ENCODE peak calls at places on chromosomes 7 and 10, in four cellular contexts. N, D, F and T are unnamed samples.

GRCh38 chr10:70617798-70618568 is 15.4 kb upstream of the PRF1 start:
- DNase-seq in N (no peak), D (no peak), F (no peak), T (no peak)

GRCh38 chr7:8379264-8379663 is 54.1 kb upstream of the NXPH1 start:
- DNase-seq in F (no peak), D (no peak), N (no peak), T (no peak)

GRCh38 chr10:99788598-99789259 is 6.3 kb downstream of the ABCC2 start:
- DNase-seq in D (no peak), F (no peak), N (no peak), T (no peak)

GRCh38 chr7:50531928-50532327 is 33.3 kb downstream of the DDC start:
- DNase-seq in N (no peak), D (no peak), F (no peak), T (no peak)

GRCh38 chr7:22361795-22362194 is 4.8 kb upstream of the RAPGEF5 start:
- DNase-seq in N (no peak), F (no peak), D (no peak), T (no peak)

GRCh38 chr10:129161184-129161583 is 305.9 kb upstream of the MGMT start:
- DNase-seq in D (no peak), F (no peak), N (no peak), T (peak)

GRCh38 chr7:77989981-77990566 is 191.5 kb downstream of the PHTF2 start:
- DNase-seq in N (no peak), F (peak), D (no peak), T (peak)

GRCh38 chr7:142567676-142568075 is 181.6 kb upstream of the PRSS1 start:
- DNase-seq in D (no peak), N (no peak), F (no peak), T (peak)

GRCh38 chr10:114626841-114627240 is 31.2 kb downstream of the ABLIM1 start:
- DNase-seq in N (no peak), F (no peak), D (no peak), T (no peak)

GRCh38 chr7:163298-163695 is 29.1 kb upstream of the FAM20C start:
- DNase-seq in F (no peak), N (no peak), D (no peak), T (no peak)

GRCh38 chr7:7870590-7870989 is 98.0 kb upstream of the GLCCI1 start:
- DNase-seq in N (no peak), F (no peak), D (no peak), T (no peak)

GRCh38 chr7:130332259-130333053 is 12.2 kb upstream of the CPA5 start:
- DNase-seq in D (no peak), N (no peak), F (no peak), T (no peak)

GRCh38 chr10:84522612-84523462 is 194.4 kb downstream of the CCSER2 start:
- DNase-seq in N (no peak), F (no peak), D (no peak), T (peak)

GRCh38 chr7:91383186-91383585 is 119.0 kb downstream of the FZD1 start:
- DNase-seq in F (no peak), D (no peak), N (no peak), T (no peak)

GRCh38 chr7:151063212-151063561 is 3.8 kb downstream of the SLC4A2 start:
- DNase-seq in F (no peak), N (peak), D (no peak), T (peak)

GRCh38 chr10:74419491-74420466 is 268.8 kb downstream of the ADK start:
- DNase-seq in D (peak), N (no peak), F (peak), T (peak)

GRCh38 chr7:93442478-93443224 is 131.9 kb downstream of the CALCR start:
- DNase-seq in D (no peak), F (peak), N (peak), T (peak)

GRCh38 chr7:50146692-50147091 is 53.6 kb upstream of the ZPBP start:
- DNase-seq in F (no peak), N (no peak), D (no peak), T (no peak)

GRCh38 chr7:50714851-50715250 is 67.8 kb downstream of the GRB10 start:
- DNase-seq in F (no peak), N (no peak), D (no peak), T (no peak)

GRCh38 chr7:73968511-73968910 is 59.5 kb upstream of the ELN start:
- DNase-seq in F (no peak), D (no peak), N (no peak), T (no peak)

GRCh38 chr10:4825868-4826787 is at the start of gene AKR1E2:
- DNase-seq in F (peak), N (no peak), D (no peak), T (peak)

GRCh38 chr7:99365318-99366141 is 9.0 kb upstream of the ARPC1B start:
- DNase-seq in F (peak), N (peak), D (no peak), T (peak)

GRCh38 chr7:36838616-36839015 is 114.3 kb upstream of the AOAH start:
- DNase-seq in D (no peak), F (no peak), N (no peak), T (no peak)

GRCh38 chr7:2641406-2642393 is 9.9 kb downstream of the TTYH3 start:
- DNase-seq in D (peak), F (no peak), N (peak), T (peak)

GRCh38 chr7:116552616-116553015 is 27.8 kb downstream of the CAV1 start:
- DNase-seq in D (no peak), N (no peak), F (no peak), T (no peak)

GRCh38 chr10:48634198-48634983 is 29.5 kb upstream of the ARHGAP22 start:
- DNase-seq in F (no peak), N (no peak), D (peak), T (no peak)

GRCh38 chr10:77297370-77297692 is 340.3 kb downstream of the KCNMA1 start:
- DNase-seq in F (no peak), N (no peak), D (no peak), T (no peak)

GRCh38 chr7:83594076-83594475 is 54.9 kb downstream of the SEMA3E start:
- DNase-seq in N (no peak), D (no peak), F (no peak), T (no peak)

GRCh38 chr7:90626011-90626410 is 29.9 kb downstream of the CDK14 start:
- DNase-seq in D (no peak), F (no peak), N (no peak), T (peak)

GRCh38 chr10:62852961-62853702 is 37.0 kb upstream of the EGR2 start:
- DNase-seq in F (no peak), N (no peak), D (peak), T (no peak)

GRCh38 chr10:110513949-110514348 is 16.2 kb downstream of the DUSP5 start:
- DNase-seq in N (no peak), D (no peak), F (no peak), T (no peak)

GRCh38 chr7:27191081-27191715 is 6.2 kb upstream of the HOXA11 start:
- DNase-seq in F (no peak), D (no peak), N (no peak), T (no peak)

GRCh38 chr7:30681262-30682130 is 760 bp downstream of the CRHR2 start:
- DNase-seq in F (no peak), D (no peak), N (no peak), T (peak)

GRCh38 chr10:131179386-131179785 is 132.1 kb downstream of the TCERG1L start:
- DNase-seq in D (no peak), N (no peak), F (no peak), T (no peak)

GRCh38 chr10:77026148-77026547 is 611.5 kb downstream of the KCNMA1 start:
- DNase-seq in D (no peak), N (no peak), F (no peak), T (no peak)

DNA sequence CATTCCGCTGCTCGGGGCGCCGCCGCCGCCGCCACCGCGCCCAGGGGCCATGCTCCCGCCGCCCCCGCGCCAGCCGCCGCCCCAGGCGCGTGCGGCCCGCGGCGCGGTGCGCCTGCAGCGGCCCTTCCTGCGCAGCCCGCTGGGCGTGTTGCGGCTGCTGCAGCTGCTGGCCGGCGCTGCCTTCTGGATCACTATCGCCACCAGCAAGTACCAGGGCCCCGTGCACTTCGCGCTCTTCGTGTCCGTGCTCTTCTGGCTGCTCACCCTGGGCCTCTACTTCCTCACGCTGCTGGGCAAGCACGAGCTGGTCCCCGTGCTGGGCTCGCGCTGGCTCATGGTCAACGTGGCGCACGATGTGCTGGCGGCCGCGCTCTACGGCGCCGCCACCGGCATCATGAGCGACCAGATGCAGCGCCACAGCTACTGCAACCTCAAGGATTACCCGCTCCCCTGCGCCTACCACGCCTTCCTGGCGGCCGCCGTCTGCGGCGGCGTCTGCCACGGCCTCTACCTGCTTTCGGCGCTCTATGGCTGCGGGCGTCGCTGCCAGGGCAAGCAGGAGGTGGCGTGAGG is 384 bp downstream of the MARVELD1 start:
- DNase-seq in N (no peak), D (no peak), F (peak), T (peak)
- TF ChIP-seq JUNB in N (no peak), D (no peak), F (no peak), T (no peak)

DNA sequence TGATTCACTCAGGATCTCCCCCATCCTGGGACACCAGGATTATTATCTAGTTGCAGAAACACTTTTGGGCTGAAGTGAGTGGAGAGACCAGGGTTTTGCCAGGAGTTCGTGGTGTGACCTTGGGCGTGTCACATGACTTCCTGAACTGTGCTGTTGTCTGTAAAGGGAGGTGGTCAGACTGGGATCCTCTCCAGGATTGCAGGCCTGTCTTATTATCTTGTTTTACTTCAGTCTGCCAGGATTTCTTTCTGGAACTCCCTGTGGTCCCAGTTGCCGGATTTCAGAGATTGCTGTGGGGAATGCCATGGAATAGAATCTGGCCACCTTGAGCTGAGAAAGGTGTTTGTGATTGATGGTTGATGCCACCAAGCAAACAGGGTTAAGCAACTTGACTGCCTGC is 35.8 kb downstream of the CRCP start:
- DNase-seq in N (peak), D (no peak), F (no peak), T (no peak)
- H3K4me3 ChIP-seq in N (no peak), D (no peak), F (no peak), T (no peak)

GRCh38 chr10:5943536-5943935 is 33.8 kb downstream of the IL15RA start:
- DNase-seq in D (no peak), N (no peak), F (no peak), T (peak)

GRCh38 chr10:5942471-5942870 is 34.9 kb downstream of the IL15RA start:
- DNase-seq in D (no peak), F (no peak), N (no peak), T (no peak)

GRCh38 chr10:5945203-5945534 is 32.2 kb downstream of the IL15RA start:
- DNase-seq in N (no peak), D (no peak), F (no peak), T (no peak)

GRCh38 chr10:5945561-5946418 is 31.6 kb downstream of the IL15RA start:
- DNase-seq in F (no peak), D (no peak), N (peak), T (peak)

DNA sequence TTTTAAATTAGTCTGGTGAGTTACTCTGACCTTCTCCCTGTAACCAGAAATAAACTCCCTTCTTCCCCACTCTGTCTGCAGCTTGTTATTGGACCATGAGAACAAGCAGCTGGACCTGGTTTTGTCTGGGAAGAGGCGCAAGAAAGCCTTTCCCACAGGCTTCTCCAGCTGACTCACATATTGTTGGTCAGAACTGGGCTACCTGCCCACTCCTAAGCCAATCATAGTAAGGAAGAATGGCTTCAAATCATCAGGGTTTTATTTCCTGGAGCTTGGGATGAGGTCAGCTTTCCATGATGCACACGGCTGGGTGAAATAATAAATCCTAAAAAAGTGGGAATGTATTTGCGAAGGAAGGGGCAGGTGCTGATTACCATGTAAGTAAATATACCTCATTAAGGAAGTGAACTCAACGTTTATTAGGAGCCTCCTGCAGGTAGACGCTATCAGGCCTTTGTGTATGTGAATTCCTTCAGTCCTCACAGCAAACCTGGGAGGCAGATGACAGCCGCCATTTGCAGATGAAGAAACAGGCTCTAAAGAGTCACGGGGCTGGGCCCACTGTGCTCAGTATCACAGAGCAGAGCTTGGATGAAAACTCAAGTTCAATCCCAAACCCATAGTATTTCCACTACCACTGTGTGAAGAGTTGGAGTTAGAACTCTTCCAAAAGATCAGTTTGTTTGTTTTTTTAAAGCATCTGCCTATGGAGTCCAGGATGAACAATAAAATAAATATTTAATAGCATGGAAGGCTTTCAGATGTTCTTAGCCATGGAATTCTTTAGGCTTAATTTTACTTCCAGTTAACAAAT is 32.7 kb downstream of the IL15RA start:
- DNase-seq in D (no peak), F (no peak), N (no peak), T (no peak)
- TF ChIP-seq POLR2AphosphoS5 in D (no peak), F (no peak), N (no peak), T (no peak)

GRCh38 chr7:106959753-106960152 is 84.8 kb upstream of the PRKAR2B start:
- DNase-seq in N (no peak), D (no peak), F (peak), T (peak)
- TF ChIP-seq JUNB in N (no peak), D (no peak), F (no peak), T (no peak)

GRCh38 chr10:17426263-17426600 is 28.2 kb downstream of the ST8SIA6 start:
- DNase-seq in N (no peak), D (no peak), F (no peak), T (no peak)
- H3K4me3 ChIP-seq in N (no peak), D (no peak), F (no peak), T (no peak)